ENCODE peak calls at places on chromosomes 6 and 20, in six cellular contexts. One of them, this sample, is unnamed.

GRCh38 chr6:56692586-56693245 is 50.0 kb upstream of the DST start:
- DNase-seq in pancreas: no peak
- DNase-seq in uterus: no peak
- DNase-seq in Peyer's patch: no peak
- DNase-seq in GM23338: no peak
- DNase-seq in heart right ventricle: no peak
- DNase-seq in this sample: peak; percentile 43

GRCh38 chr6:169454204-169454871 is 200.7 kb upstream of the THBS2 start:
- DNase-seq in pancreas: no peak
- DNase-seq in GM23338: no peak
- DNase-seq in heart right ventricle: no peak
- DNase-seq in uterus: peak; percentile 76
- DNase-seq in Peyer's patch: no peak
- DNase-seq in this sample: peak; percentile 43

GRCh38 chr6:151071295-151071694 is 168.5 kb upstream of the AKAP12 start:
- DNase-seq in Peyer's patch: no peak
- DNase-seq in GM23338: no peak
- DNase-seq in heart right ventricle: no peak
- DNase-seq in uterus: peak; percentile 61
- DNase-seq in pancreas: no peak
- DNase-seq in this sample: no peak

GRCh38 chr20:61805365-61805764 is 260.3 kb downstream of the TAF4 start:
- DNase-seq in uterus: no peak
- DNase-seq in heart right ventricle: no peak
- DNase-seq in pancreas: no peak
- DNase-seq in GM23338: no peak
- DNase-seq in Peyer's patch: peak; percentile 10
- DNase-seq in this sample: no peak

GRCh38 chr6:56491606-56492328 is 150.9 kb downstream of the DST start:
- DNase-seq in Peyer's patch: no peak
- DNase-seq in heart right ventricle: no peak
- DNase-seq in GM23338: no peak
- DNase-seq in uterus: peak; percentile 47
- DNase-seq in pancreas: no peak
- DNase-seq in this sample: no peak

GRCh38 chr6:44261581-44261980 is 3.8 kb downstream of the NFKBIE start:
- DNase-seq in GM23338: no peak
- DNase-seq in Peyer's patch: no peak
- DNase-seq in uterus: no peak
- DNase-seq in heart right ventricle: no peak
- DNase-seq in pancreas: no peak
- DNase-seq in this sample: no peak

GRCh38 chr20:62208061-62208804 is 11.8 kb downstream of the HRH3 start:
- DNase-seq in uterus: no peak
- DNase-seq in pancreas: no peak
- DNase-seq in Peyer's patch: no peak
- DNase-seq in heart right ventricle: peak; percentile 3
- DNase-seq in GM23338: no peak
- DNase-seq in this sample: no peak

GRCh38 chr6:101876431-101876830 is 482.9 kb downstream of the GRIK2 start:
- DNase-seq in Peyer's patch: no peak
- DNase-seq in uterus: no peak
- DNase-seq in heart right ventricle: no peak
- DNase-seq in pancreas: no peak
- DNase-seq in GM23338: no peak
- DNase-seq in this sample: no peak

GRCh38 chr6:170111816-170112582 is 178.9 kb downstream of the DLL1 start:
- DNase-seq in uterus: peak; percentile 10
- DNase-seq in GM23338: no peak
- DNase-seq in pancreas: peak; percentile 5
- DNase-seq in heart right ventricle: no peak
- DNase-seq in Peyer's patch: peak; percentile 26
- DNase-seq in this sample: no peak

GRCh38 chr6:13409991-13410390 is 77.4 kb downstream of the GFOD1 start:
- DNase-seq in pancreas: no peak
- DNase-seq in heart right ventricle: no peak
- DNase-seq in Peyer's patch: no peak
- DNase-seq in GM23338: no peak
- DNase-seq in uterus: no peak
- DNase-seq in this sample: no peak

GRCh38 chr20:24936526-24937407 is 12.3 kb upstream of the CST7 start:
- DNase-seq in uterus: no peak
- DNase-seq in Peyer's patch: peak; percentile 30
- DNase-seq in heart right ventricle: no peak
- DNase-seq in GM23338: no peak
- DNase-seq in pancreas: no peak
- DNase-seq in this sample: no peak

GRCh38 chr6:97925504-97925903 is 642.5 kb upstream of the MMS22L start:
- DNase-seq in GM23338: peak; percentile 50
- DNase-seq in Peyer's patch: no peak
- DNase-seq in uterus: no peak
- DNase-seq in pancreas: no peak
- DNase-seq in heart right ventricle: no peak
- DNase-seq in this sample: no peak

GRCh38 chr20:50456452-50457324 is 53.5 kb upstream of the PTPN1 start:
- DNase-seq in GM23338: no peak
- DNase-seq in uterus: no peak
- DNase-seq in Peyer's patch: no peak
- DNase-seq in pancreas: no peak
- DNase-seq in heart right ventricle: no peak
- DNase-seq in this sample: no peak

GRCh38 chr6:13776602-13777001 is 37.8 kb downstream of the MCUR1 start:
- DNase-seq in GM23338: no peak
- DNase-seq in Peyer's patch: no peak
- DNase-seq in pancreas: no peak
- DNase-seq in uterus: no peak
- DNase-seq in heart right ventricle: no peak
- DNase-seq in this sample: no peak

GRCh38 chr20:64136004-64136710 is 28.1 kb upstream of the MYT1 start:
- DNase-seq in uterus: no peak
- DNase-seq in GM23338: no peak
- DNase-seq in pancreas: no peak
- DNase-seq in Peyer's patch: no peak
- DNase-seq in heart right ventricle: no peak
- DNase-seq in this sample: no peak

GRCh38 chr6:71706523-71706922 is 179.8 kb upstream of the RIMS1 start:
- DNase-seq in Peyer's patch: no peak
- DNase-seq in pancreas: no peak
- DNase-seq in GM23338: no peak
- DNase-seq in uterus: no peak
- DNase-seq in heart right ventricle: no peak
- DNase-seq in this sample: no peak

GRCh38 chr6:84643778-84644177 is 120.6 kb downstream of the TBX18 start:
- DNase-seq in GM23338: no peak
- DNase-seq in heart right ventricle: no peak
- DNase-seq in Peyer's patch: no peak
- DNase-seq in pancreas: no peak
- DNase-seq in uterus: no peak
- DNase-seq in this sample: no peak

GRCh38 chr20:50005378-50006020 is 22.7 kb downstream of the SNAI1 start:
- DNase-seq in GM23338: no peak
- DNase-seq in heart right ventricle: no peak
- DNase-seq in Peyer's patch: no peak
- DNase-seq in uterus: no peak
- DNase-seq in pancreas: no peak
- DNase-seq in this sample: no peak

GRCh38 chr6:138434915-138435314 is 30.9 kb downstream of the HEBP2 start:
- DNase-seq in Peyer's patch: no peak
- DNase-seq in GM23338: no peak
- DNase-seq in heart right ventricle: no peak
- DNase-seq in uterus: no peak
- DNase-seq in pancreas: no peak
- DNase-seq in this sample: no peak
- H3K27me3 ChIP-seq in Peyer's patch: no peaks in the 10 kb centered on the region
- H3K27me3 ChIP-seq in GM23338: no peaks in the 10 kb centered on the region
- H3K27me3 ChIP-seq in heart right ventricle: no peaks in the 10 kb centered on the region
- H3K27me3 ChIP-seq in uterus: no peaks in the 10 kb centered on the region
- H3K27me3 ChIP-seq in pancreas: no peaks in the 10 kb centered on the region
- H3K27me3 ChIP-seq in this sample: no peaks in the 10 kb centered on the region

GRCh38 chr6:32922083-32922482 is 18.7 kb downstream of the HLA-DMB start:
- DNase-seq in heart right ventricle: no peak
- DNase-seq in Peyer's patch: no peak
- DNase-seq in pancreas: no peak
- DNase-seq in uterus: no peak
- DNase-seq in GM23338: no peak
- DNase-seq in this sample: no peak

GRCh38 chr6:32920610-32921188 is 20.1 kb downstream of the HLA-DMB start:
- DNase-seq in pancreas: no peak
- DNase-seq in Peyer's patch: no peak
- DNase-seq in GM23338: no peak
- DNase-seq in uterus: no peak
- DNase-seq in heart right ventricle: no peak
- DNase-seq in this sample: no peak
- H3K4me3 ChIP-seq in pancreas: no peak overlapping the region
- H3K4me3 ChIP-seq in Peyer's patch: no peak overlapping the region
- H3K4me3 ChIP-seq in GM23338: no peak overlapping the region
- H3K4me3 ChIP-seq in uterus: no peak overlapping the region
- H3K4me3 ChIP-seq in heart right ventricle: no peak overlapping the region
- H3K4me3 ChIP-seq in this sample: no peak overlapping the region

GRCh38 chr20:48538856-48539255 is 288.9 kb downstream of the PREX1 start:
- DNase-seq in GM23338: peak; percentile 19
- DNase-seq in Peyer's patch: no peak
- DNase-seq in pancreas: no peak
- DNase-seq in uterus: no peak
- DNase-seq in heart right ventricle: no peak
- DNase-seq in this sample: no peak
- H3K4me1 ChIP-seq in GM23338: peaks cover 8% of the 10 kb centered on the region
- H3K4me1 ChIP-seq in Peyer's patch: no peaks in the 10 kb centered on the region
- H3K4me1 ChIP-seq in pancreas: no peaks in the 10 kb centered on the region
- H3K4me1 ChIP-seq in uterus: no peaks in the 10 kb centered on the region
- H3K4me1 ChIP-seq in heart right ventricle: no peaks in the 10 kb centered on the region
- H3K4me1 ChIP-seq in this sample: no peaks in the 10 kb centered on the region

GRCh38 chr6:123829302-123829953 is 25.8 kb downstream of the NKAIN2 start:
- DNase-seq in heart right ventricle: no peak
- DNase-seq in GM23338: no peak
- DNase-seq in Peyer's patch: no peak
- DNase-seq in pancreas: no peak
- DNase-seq in uterus: no peak
- DNase-seq in this sample: no peak

DNA sequence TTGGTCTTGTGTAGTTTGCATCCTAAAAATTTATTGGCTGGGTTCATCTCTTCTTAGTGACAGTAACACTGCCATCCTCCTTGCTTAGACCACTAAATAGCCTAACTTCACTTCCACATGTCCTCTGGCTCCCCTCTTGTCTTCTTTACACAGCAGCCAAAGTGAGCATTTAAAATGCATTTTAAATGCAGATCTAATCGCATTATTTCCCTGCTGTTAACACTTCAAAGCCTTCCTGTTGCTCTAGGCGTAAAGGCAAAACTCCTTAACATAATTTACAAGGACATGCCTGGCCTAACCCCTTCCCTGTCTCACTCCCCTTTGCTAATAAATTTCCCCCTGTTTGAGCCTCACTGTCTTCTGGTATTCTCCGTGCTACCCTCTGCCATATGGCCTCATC is 26.4 kb downstream of the NKAIN2 start:
- DNase-seq in GM23338: peak; percentile 39
- DNase-seq in heart right ventricle: no peak
- DNase-seq in pancreas: no peak
- DNase-seq in uterus: no peak
- DNase-seq in Peyer's patch: no peak
- DNase-seq in this sample: no peak
- H3K27me3 ChIP-seq in GM23338: peaks cover 14% of the 10 kb centered on the region
- H3K27me3 ChIP-seq in heart right ventricle: no peaks in the 10 kb centered on the region
- H3K27me3 ChIP-seq in pancreas: no peaks in the 10 kb centered on the region
- H3K27me3 ChIP-seq in uterus: no peaks in the 10 kb centered on the region
- H3K27me3 ChIP-seq in Peyer's patch: no peaks in the 10 kb centered on the region
- H3K27me3 ChIP-seq in this sample: no peaks in the 10 kb centered on the region

DNA sequence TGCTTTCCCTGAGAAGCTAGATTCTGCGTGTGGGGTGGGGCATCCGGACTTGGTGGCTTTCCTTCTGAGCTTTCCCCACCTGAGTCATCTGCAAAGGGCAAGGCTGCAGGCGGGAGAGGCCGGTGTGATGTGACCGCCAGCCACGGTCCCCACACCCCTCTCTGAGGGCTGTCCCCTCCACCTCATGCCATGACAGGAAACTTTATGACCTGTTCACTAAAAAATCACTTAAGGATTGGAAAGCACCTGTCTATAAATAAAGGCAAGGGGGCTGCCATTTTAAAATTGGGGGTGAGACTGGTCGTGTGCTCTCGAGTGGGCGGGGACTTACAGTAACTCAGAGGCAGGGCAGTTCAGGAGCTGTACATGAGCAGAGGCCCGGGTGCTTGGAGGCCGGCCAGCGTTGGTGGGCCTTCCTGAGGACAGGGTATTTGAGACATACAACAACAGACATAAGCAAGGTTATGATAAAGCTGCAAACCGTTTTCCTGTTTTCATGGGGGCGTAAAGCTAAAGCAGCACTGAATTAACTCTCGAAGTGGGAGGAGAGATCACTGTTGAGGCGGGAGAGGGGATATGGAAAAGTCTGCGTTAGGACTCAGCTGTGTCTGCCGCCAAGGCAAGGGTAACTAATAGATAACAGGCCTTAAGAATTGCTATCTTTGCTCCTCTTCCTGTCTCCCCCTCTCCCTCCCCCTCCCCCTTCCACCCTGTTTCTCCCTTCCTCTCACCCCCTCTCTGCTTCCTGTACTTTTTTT is 16.1 kb upstream of the SERPINB1 start:
- DNase-seq in pancreas: no peak
- DNase-seq in GM23338: no peak
- DNase-seq in uterus: no peak
- DNase-seq in Peyer's patch: peak; percentile 48
- DNase-seq in heart right ventricle: peak; percentile 58
- DNase-seq in this sample: no peak
- H3K4me3 ChIP-seq in pancreas: no peak overlapping the region
- H3K4me3 ChIP-seq in GM23338: no peak overlapping the region
- H3K4me3 ChIP-seq in uterus: no peak overlapping the region
- H3K4me3 ChIP-seq in Peyer's patch: peak overlapping the region; percentile 1
- H3K4me3 ChIP-seq in heart right ventricle: peak overlapping the region; percentile 29
- H3K4me3 ChIP-seq in this sample: no peak overlapping the region

GRCh38 chr6:41580690-41581089 is 34.5 kb downstream of the FOXP4 start:
- DNase-seq in pancreas: no peak
- DNase-seq in GM23338: no peak
- DNase-seq in heart right ventricle: no peak
- DNase-seq in Peyer's patch: no peak
- DNase-seq in uterus: no peak
- DNase-seq in this sample: no peak
- H3K4me1 ChIP-seq in pancreas: peaks cover 45% of the 10 kb centered on the region
- H3K4me1 ChIP-seq in GM23338: peaks cover 54% of the 10 kb centered on the region
- H3K4me1 ChIP-seq in heart right ventricle: peaks cover 42% of the 10 kb centered on the region
- H3K4me1 ChIP-seq in Peyer's patch: no peaks in the 10 kb centered on the region
- H3K4me1 ChIP-seq in uterus: peaks cover 4% of the 10 kb centered on the region
- H3K4me1 ChIP-seq in this sample: peaks cover 13% of the 10 kb centered on the region

This sample was measured in small intestine.